ENCODE peak calls at places on chromosome 7, in eight cellular contexts. C is cardiac muscle cell, T is colonic mucosa, V is pancreas, Y is right lobe of liver, Q is NT2/D1, A is left ventricle myocardium inferior, X is foreskin keratinocyte. B is an unnamed sample.

GRCh38 chr7:105846404-105846803 is 30.0 kb downstream of the ATXN7L1 start:
- DNase-seq in C (no peak), T (no peak), V (no peak), Y (no peak), Q (no peak), A (no peak), X (no peak), B (no peak)

GRCh38 chr7:88759216-88759955 is at the start of gene ZNF804B:
- DNase-seq in C (no peak), T (no peak), V (peak; percentile 52), Y (peak; percentile 20), Q (peak; percentile 39), A (peak; percentile 15), X (no peak), B (peak; percentile 34)

GRCh38 chr7:131109011-131109756 is 218.5 kb upstream of the MKLN1 start:
- DNase-seq in C (peak; percentile 50), T (no peak), V (no peak), Y (no peak), Q (no peak), A (no peak), X (no peak), B (no peak)

GRCh38 chr7:134701272-134701671 is 54.6 kb downstream of the BPGM start:
- DNase-seq in C (peak; percentile 57), T (no peak), V (no peak), Y (no peak), Q (no peak), A (no peak), X (no peak), B (no peak)

GRCh38 chr7:34133983-34134782 is 228.8 kb downstream of the BMPER start:
- DNase-seq in C (peak; percentile 87), T (peak; percentile 59), V (peak; percentile 20), Y (peak; percentile 56), Q (peak; percentile 89), A (peak; percentile 60), X (peak; percentile 84), B (peak; percentile 85)

GRCh38 chr7:28296571-28297483 is 115.5 kb upstream of the CREB5 start:
- DNase-seq in C (peak; percentile 54), T (peak; percentile 27), V (no peak), Y (peak; percentile 30), Q (peak; percentile 64), A (peak; percentile 21), X (no peak), B (peak; percentile 57)

GRCh38 chr7:93894426-93894825 is 3.9 kb upstream of the TFPI2 start:
- DNase-seq in C (no peak), T (no peak), V (no peak), Y (no peak), Q (no peak), A (no peak), X (no peak), B (no peak)

GRCh38 chr7:134637934-134638719 is 8.5 kb upstream of the BPGM start:
- DNase-seq in C (no peak), T (no peak), V (no peak), Y (no peak), Q (no peak), A (no peak), X (no peak), B (no peak)

GRCh38 chr7:5231811-5232484 is 41.9 kb downstream of the WIPI2 start:
- DNase-seq in C (no peak), T (no peak), V (no peak), Y (no peak), Q (no peak), A (no peak), X (no peak), B (no peak)

GRCh38 chr7:5231116-5231515 is 41.1 kb downstream of the WIPI2 start:
- DNase-seq in C (no peak), T (no peak), V (no peak), Y (no peak), Q (no peak), A (no peak), X (no peak), B (no peak)

GRCh38 chr7:5229451-5230271 is 39.6 kb downstream of the WIPI2 start:
- DNase-seq in C (no peak), T (no peak), V (no peak), Y (no peak), Q (no peak), A (no peak), X (no peak), B (no peak)

GRCh38 chr7:5232485-5232837 is 42.4 kb downstream of the WIPI2 start:
- DNase-seq in C (no peak), T (no peak), V (no peak), Y (no peak), Q (no peak), A (no peak), X (no peak), B (no peak)

DNA sequence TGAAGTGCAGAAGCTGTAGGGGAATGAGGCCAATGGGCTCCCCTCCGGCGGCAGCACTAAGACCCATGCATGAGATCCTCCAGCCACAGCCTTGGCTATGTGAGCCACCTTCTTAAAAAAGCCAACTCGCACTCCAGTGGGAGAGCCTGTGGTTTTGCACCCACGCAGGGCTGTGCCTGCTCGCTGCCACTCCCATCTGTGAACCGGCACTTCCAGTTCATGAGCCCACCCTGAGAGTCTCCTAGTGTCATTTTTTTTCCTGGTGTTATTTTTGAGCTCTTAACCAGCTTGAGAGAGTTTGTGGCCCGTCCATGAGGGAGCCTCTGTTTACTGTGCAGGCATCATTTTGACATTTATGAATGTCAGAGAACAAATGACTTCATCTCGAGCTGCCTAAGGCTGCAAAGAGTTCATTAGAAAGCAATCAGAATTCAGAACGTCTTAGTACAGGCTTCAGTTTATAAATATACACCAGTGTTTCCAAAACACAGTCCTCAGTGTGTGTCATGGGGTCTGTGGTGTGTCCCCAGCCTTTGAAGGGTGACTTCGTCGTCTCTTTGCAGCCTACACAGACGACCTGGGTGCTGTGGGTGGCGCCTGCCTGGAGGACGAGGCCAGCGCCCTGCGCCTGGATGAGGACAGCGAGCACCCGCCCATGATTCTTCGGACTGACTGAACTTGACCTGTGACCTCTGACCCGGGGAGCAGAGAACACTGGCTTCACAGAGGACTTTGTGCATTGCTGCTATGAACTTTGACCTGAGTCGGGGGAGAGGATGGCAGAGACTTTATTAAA is 40.4 kb downstream of the WIPI2 start:
- DNase-seq in C (no peak), T (no peak), V (no peak), Y (no peak), Q (no peak), A (no peak), X (no peak), B (no peak)
- H3K4me1 ChIP-seq in C (peaks cover 7% of the 10 kb centered on the region), T (no peaks in the 10 kb centered on the region), V (no peaks in the 10 kb centered on the region), Y (no peaks in the 10 kb centered on the region), Q (peaks cover 8% of the 10 kb centered on the region), A (peaks cover 21% of the 10 kb centered on the region), X (no peaks in the 10 kb centered on the region), B (no peaks in the 10 kb centered on the region)

GRCh38 chr7:30470783-30471182 is 7.8 kb downstream of the NOD1 start:
- DNase-seq in C (peak; percentile 91), T (peak; percentile 57), V (no peak), Y (no peak), Q (no peak), A (no peak), X (no peak), B (peak; percentile 45)

GRCh38 chr7:30469303-30469702 is 9.3 kb downstream of the NOD1 start:
- DNase-seq in C (peak; percentile 100), T (peak; percentile 67), V (no peak), Y (peak; percentile 58), Q (peak; percentile 95), A (peak; percentile 77), X (peak; percentile 97), B (peak; percentile 92)

GRCh38 chr7:30468791-30469190 is 9.8 kb downstream of the NOD1 start:
- DNase-seq in C (peak; percentile 74), T (no peak), V (no peak), Y (no peak), Q (no peak), A (no peak), X (no peak), B (peak; percentile 51)

GRCh38 chr7:30471205-30471604 is 7.4 kb downstream of the NOD1 start:
- DNase-seq in C (no peak), T (no peak), V (no peak), Y (no peak), Q (no peak), A (no peak), X (no peak), B (no peak)

GRCh38 chr7:30470163-30470770 is 8.3 kb downstream of the NOD1 start:
- DNase-seq in C (peak; percentile 56), T (no peak), V (no peak), Y (no peak), Q (no peak), A (peak; percentile 48), X (no peak), B (no peak)
- H3K4me1 ChIP-seq in C (peaks cover 82% of the 10 kb centered on the region), T (peaks cover 10% of the 10 kb centered on the region), V (peaks cover 5% of the 10 kb centered on the region), Y (no peaks in the 10 kb centered on the region), Q (peaks cover 9% of the 10 kb centered on the region), A (peaks cover 100% of the 10 kb centered on the region), X (peaks cover 7% of the 10 kb centered on the region), B (peaks cover 50% of the 10 kb centered on the region)

DNA sequence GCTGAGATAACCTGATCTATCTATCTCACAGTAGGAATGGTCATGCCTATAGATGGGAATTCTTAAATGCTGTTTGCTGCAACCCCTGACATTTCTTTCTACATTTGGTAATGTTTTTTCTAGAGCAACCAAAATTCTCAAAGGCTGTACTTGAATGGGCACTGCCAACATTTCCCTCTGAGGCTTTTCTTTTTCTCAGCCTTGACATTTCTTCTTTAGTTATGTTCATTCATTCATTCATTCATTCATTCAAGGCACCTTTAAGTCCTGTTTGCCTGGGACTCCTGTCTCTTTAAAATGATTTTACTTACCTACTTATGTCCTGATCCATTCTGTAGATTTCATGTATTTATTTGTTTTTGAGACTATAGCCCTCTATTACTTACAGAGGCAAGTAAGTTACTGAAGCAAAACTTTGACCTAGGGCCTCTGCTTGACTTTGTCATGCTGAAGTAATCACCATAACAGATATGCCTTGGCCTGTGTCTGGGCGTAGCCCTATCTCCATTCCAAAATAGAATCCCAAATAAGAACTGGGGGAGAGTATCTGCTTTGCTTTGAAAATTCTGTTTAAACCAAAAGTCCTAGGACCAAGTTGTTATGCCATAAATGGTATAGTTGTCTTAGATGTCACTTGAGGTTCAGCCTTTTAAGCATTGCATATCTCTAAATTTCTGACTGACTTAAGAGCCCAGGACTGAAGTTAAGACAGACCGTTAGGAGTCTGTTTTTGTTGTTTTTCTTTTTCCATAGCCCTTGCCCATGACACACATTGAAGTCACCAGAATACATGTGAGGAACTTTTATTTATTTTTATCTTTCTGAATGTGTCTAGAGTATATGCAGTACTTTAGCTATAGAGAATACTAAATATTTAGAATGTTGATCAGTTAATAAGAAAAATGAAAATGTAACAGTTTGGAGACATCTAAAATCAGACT is 59.2 kb downstream of the AKAP9 start:
- DNase-seq in C (no peak), T (no peak), V (no peak), Y (no peak), Q (no peak), A (no peak), X (no peak), B (no peak)
- H3K4me1 ChIP-seq in C (peaks cover 17% of the 10 kb centered on the region), T (no peaks in the 10 kb centered on the region), V (no peaks in the 10 kb centered on the region), Y (no peaks in the 10 kb centered on the region), Q (no peaks in the 10 kb centered on the region), A (peaks cover 11% of the 10 kb centered on the region), X (no peaks in the 10 kb centered on the region), B (no peaks in the 10 kb centered on the region)

DNA sequence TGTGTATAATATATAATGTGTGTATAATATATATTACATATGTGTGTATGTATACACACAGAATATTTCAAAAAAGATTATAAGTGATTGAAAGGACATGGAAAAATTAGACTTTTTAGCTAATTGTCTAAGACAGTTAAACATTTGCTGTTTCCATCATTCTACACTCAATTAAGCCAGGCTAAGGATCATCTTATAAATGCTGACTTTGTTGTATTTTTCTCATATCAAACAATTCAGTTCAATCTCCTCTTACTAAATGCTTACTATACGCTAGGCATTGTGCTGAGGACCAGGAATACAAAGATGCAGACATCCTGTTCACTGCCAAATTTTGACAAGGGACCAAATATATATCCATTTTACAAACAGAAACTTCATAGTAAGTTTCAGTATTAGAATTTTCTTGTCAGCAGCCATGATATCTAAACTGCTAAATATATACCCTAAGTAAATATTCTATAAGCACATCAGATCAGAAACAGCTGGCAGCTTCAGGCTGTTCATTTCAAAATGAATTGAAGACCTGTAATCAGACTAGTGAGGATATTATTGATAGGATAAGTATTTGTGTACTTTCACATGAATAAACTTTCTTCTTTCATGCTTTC is 10.3 kb upstream of the LRRN3 start:
- DNase-seq in C (no peak), T (no peak), V (no peak), Y (no peak), Q (no peak), A (no peak), X (no peak), B (no peak)
- H3K4me1 ChIP-seq in C (peaks cover 2% of the 10 kb centered on the region), T (no peaks in the 10 kb centered on the region), V (no peaks in the 10 kb centered on the region), Y (no peaks in the 10 kb centered on the region), Q (no peaks in the 10 kb centered on the region), A (peaks cover 4% of the 10 kb centered on the region), X (no peaks in the 10 kb centered on the region), B (no peaks in the 10 kb centered on the region)